ENCODE peak calls at places on chromosomes 13 and 19, in four cellular contexts. R is ascending aorta, W is HepG2, C is fibroblast of lung. P is an unnamed sample. For H3K4me1, the result is how much of the 10 kb centered on the place peaks cover.

GRCh38 chr13:74026753-74027152 is 107.5 kb downstream of the KLF12 start:
- DNase-seq in C (no peak), R (no peak), W (no peak), P (peak)

GRCh38 chr19:39645800-39646411 is 9.8 kb upstream of the LGALS16 start:
- DNase-seq in C (peak), R (no peak), W (peak), P (no peak)

GRCh38 chr19:3319643-3320353 is 46.6 kb upstream of the NFIC start:
- DNase-seq in R (no peak), C (no peak), W (no peak), P (no peak)

GRCh38 chr19:47495478-47496372 is 11.7 kb upstream of the KPTN start:
- DNase-seq in R (no peak), W (no peak), C (no peak), P (no peak)

GRCh38 chr13:110298566-110299321 is 8.2 kb downstream of the COL4A1 start:
- DNase-seq in W (no peak), C (peak), R (peak), P (no peak)

GRCh38 chr19:16016226-16017137 is 59.8 kb upstream of the TPM4 start:
- DNase-seq in W (no peak), R (peak), C (no peak), P (no peak)

GRCh38 chr13:75685239-75685697 is 49.1 kb downstream of the LMO7 start:
- DNase-seq in W (peak), C (peak), R (no peak), P (no peak)

GRCh38 chr13:81917829-81918228 is 1576.9 kb upstream of the SPRY2 start:
- DNase-seq in W (no peak), R (no peak), C (no peak), P (no peak)

GRCh38 chr13:82657471-82657870 is 1224.8 kb downstream of the SLITRK1 start:
- DNase-seq in C (no peak), R (no peak), W (no peak), P (no peak)

GRCh38 chr13:74132768-74133656 is 1.2 kb downstream of the KLF12 start:
- DNase-seq in W (no peak), C (peak), R (peak), P (peak)

GRCh38 chr13:113581871-113582270 is 2.7 kb upstream of the TFDP1 start:
- DNase-seq in C (no peak), R (peak), W (no peak), P (no peak)

GRCh38 chr13:113585828-113586355 is 1.3 kb downstream of the TFDP1 start:
- DNase-seq in W (no peak), C (no peak), R (peak), P (peak)

GRCh38 chr13:113582841-113583631 is 1.5 kb upstream of the TFDP1 start:
- DNase-seq in W (peak), R (peak), C (no peak), P (peak)

GRCh38 chr13:113584870-113585671 is 518 bp downstream of the TFDP1 start:
- DNase-seq in W (no peak), R (peak), C (peak), P (peak)

GRCh38 chr13:113584205-113584869 is at the start of gene TFDP1:
- DNase-seq in W (peak), C (peak), R (peak), P (peak)
- H3K4me3 ChIP-seq in W (peak), C (peak), R (peak), P (peak)

DNA sequence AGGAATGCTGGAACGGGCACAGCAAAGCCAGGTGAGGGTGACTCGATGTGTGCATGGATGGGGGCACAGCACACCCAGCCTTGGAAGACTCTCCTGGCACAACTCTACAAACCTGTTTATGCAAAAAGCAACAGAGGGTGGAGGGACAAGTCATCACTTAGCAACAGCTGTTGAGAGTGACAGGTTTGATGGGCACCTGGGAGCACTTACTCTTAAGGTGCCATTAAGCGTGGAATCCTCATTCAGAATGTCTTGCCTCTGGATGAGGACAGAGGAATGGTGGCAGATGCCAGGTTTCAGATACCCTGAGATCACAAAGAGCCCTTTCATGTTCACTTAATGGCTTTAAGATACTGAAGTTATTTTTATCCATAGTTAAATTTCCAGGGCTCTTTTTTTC is 97.0 kb downstream of the DCT start:
- DNase-seq in R (no peak), W (no peak), C (no peak), P (no peak)
- H3K4me1 ChIP-seq in R (under half), W (under half), C (under half), P (under half)

GRCh38 chr13:111505175-111505777 is 184.8 kb downstream of the TEX29 start:
- DNase-seq in R (no peak), W (peak), C (no peak), P (no peak)
- TF ChIP-seq CTCF in R (no peak), W (peak), C (no peak), P (no peak)

GRCh38 chr13:113489171-113489548 is 1.4 kb downstream of the DCUN1D2 start:
- DNase-seq in C (peak), R (no peak), W (peak), P (no peak)
- H3K4me3 ChIP-seq in C (peak), R (peak), W (peak), P (peak)

DNA sequence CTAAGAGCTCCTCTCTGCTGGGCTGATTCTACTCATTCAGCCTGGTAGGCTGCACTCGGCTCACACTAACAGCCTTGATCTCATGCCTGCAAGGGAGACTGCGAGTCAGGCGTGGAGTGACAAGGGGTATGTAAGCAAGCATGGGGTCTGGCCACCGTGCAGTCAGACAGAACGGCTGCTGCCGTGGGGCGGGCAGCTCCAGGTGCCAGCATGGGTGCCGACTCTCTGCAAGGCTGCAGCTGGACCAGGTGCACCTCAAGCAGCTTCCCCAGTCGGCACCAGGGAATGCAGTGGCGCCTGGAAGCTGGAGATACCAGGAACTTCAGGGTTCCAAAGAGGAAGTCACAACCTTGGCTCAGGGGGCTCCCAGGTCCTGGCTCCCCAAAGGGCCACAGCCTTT is 892.3 kb downstream of the OLFM4 start:
- DNase-seq in R (no peak), C (no peak), W (no peak), P (no peak)
- H3K4me1 ChIP-seq in R (under half), C (under half), W (under half), P (under half)

P was measured in transverse colon.